ENCODE peak calls at places on chromosomes 12 and 14, in four cellular contexts. F is stimulated activated CD4-positive, alpha-beta T cell treated with anti-CD3 and anti-CD28 coated beads, Interleukin-1b, Interleukin-23, amount 100 ng/mL, for 1 hour; L is psoas muscle; J is activated gamma-delta T cell treated with anti-CD3 and anti-CD28 coated beads, Interleukin-2, amount 50 U/mL, for 16 hours. O is an unnamed sample.

GRCh38 chr12:67388331-67389163 is 119.4 kb downstream of the CAND1 start:
- DNase-seq in F (no peak), L (no peak), J (no peak), O (no peak)

GRCh38 chr14:68526420-68527105 is 266.3 kb downstream of the ZFP36L1 start:
- DNase-seq in F (no peak), L (no peak), J (no peak), O (no peak)

GRCh38 chr12:118102070-118102469 is 1.7 kb downstream of the VSIG10 start:
- DNase-seq in F (no peak), L (no peak), J (no peak), O (no peak)

GRCh38 chr12:56229082-56229481 is 769 bp upstream of the SLC39A5 start:
- DNase-seq in F (no peak), L (no peak), J (no peak), O (no peak)

GRCh38 chr14:103541944-103542544 is 13.0 kb downstream of the TRMT61A start:
- DNase-seq in F (no peak), L (peak; percentile 57), J (no peak), O (no peak)

GRCh38 chr12:78392918-78393317 is 471.7 kb upstream of the SYT1 start:
- DNase-seq in F (no peak), L (no peak), J (no peak), O (no peak)

GRCh38 chr12:109186993-109187653 is 70.7 kb downstream of the ACACB start:
- DNase-seq in F (no peak), L (no peak), J (no peak), O (no peak)

GRCh38 chr12:51217133-51217967 is 512 bp downstream of the POU6F1 start:
- DNase-seq in F (no peak), L (peak; percentile 86), J (peak; percentile 22), O (peak; percentile 46)